ENCODE peak calls at places on chromosomes 12 and 14, in six cellular contexts. T is fibroblast of pulmonary artery; X is PC-3; R is NCI-H1436 treated with DMSO at 0.1 percent for 48 hours; Q is hypothalamus; D is stimulated activated CD4-positive, alpha-beta T cell treated with anti-CD3 and anti-CD28 coated beads, Interleukin-2, amount 100 ng/mL, for 48 hours. Z is an unnamed sample.

GRCh38 chr14:22106700-22107697 is 433.4 kb upstream of the OR4E1 start:
- DNase-seq in T (no peak), X (no peak), R (no peak), Q (no peak), D (no peak), Z (no peak)

GRCh38 chr12:2017724-2018337 is 13.6 kb upstream of the DCP1B start:
- DNase-seq in T (no peak), X (no peak), R (no peak), Q (no peak), D (no peak), Z (no peak)

GRCh38 chr12:1630081-1630826 is 1.2 kb downstream of the WNT5B start:
- DNase-seq in T (no peak), X (peak; percentile 36), R (no peak), Q (peak; percentile 58), D (no peak), Z (no peak)

GRCh38 chr12:18696971-18697602 is 40.7 kb downstream of the PLCZ1 start:
- DNase-seq in T (peak; percentile 54), X (peak; percentile 63), R (no peak), Q (no peak), D (no peak), Z (no peak)

GRCh38 chr12:110266980-110267620 is 13.9 kb upstream of the ATP2A2 start:
- DNase-seq in T (peak; percentile 90), X (peak; percentile 77), R (no peak), Q (no peak), D (no peak), Z (no peak)

GRCh38 chr12:19574606-19575005 is 135.3 kb downstream of the AEBP2 start:
- DNase-seq in T (no peak), X (no peak), R (no peak), Q (no peak), D (no peak), Z (no peak)

GRCh38 chr14:84453541-84453940 is 1076.4 kb upstream of the FLRT2 start:
- DNase-seq in T (peak; percentile 29), X (no peak), R (no peak), Q (no peak), D (no peak), Z (no peak)

GRCh38 chr12:25266522-25266921 is 15.8 kb upstream of the KRAS start:
- DNase-seq in T (no peak), X (no peak), R (no peak), Q (no peak), D (no peak), Z (no peak)

GRCh38 chr12:100868487-100868886 is 73.9 kb downstream of the ANO4 start:
- DNase-seq in T (peak; percentile 22), X (peak; percentile 41), R (no peak), Q (no peak), D (no peak), Z (no peak)

GRCh38 chr14:74917646-74918081 is 5.4 kb downstream of the RPS6KL1 start:
- DNase-seq in T (peak; percentile 53), X (no peak), R (no peak), Q (peak; percentile 58), D (no peak), Z (no peak)

GRCh38 chr14:104396682-104397470 is 182.7 kb upstream of the C14orf180 start:
- DNase-seq in T (no peak), X (no peak), R (no peak), Q (no peak), D (no peak), Z (no peak)

GRCh38 chr12:5022465-5023061 is 21.1 kb upstream of the KCNA5 start:
- DNase-seq in T (peak; percentile 53), X (peak; percentile 50), R (no peak), Q (peak; percentile 19), D (peak; percentile 28), Z (peak; percentile 11)

GRCh38 chr14:46401066-46401465 is 250.5 kb downstream of the RPL10L start:
- DNase-seq in T (no peak), X (no peak), R (no peak), Q (no peak), D (no peak), Z (no peak)

Z was measured in stimulated activated effector memory CD8-positive, alpha-beta T cell treated with anti-CD3 and anti-CD28 coated beads, Interleukin-12 subunit alpha, Interleukin-12 subunit beta, amount 100 ng/mL, for 72 hours.